ENCODE peak calls at places on chromosome 10, in six cellular contexts. H, I, T, Y, G and V are unnamed samples.

GRCh38 chr10:63236113-63236935 is 103.2 kb downstream of the NRBF2 start:
- DNase-seq in T (peak), I (no peak), H (peak), G (no peak), Y (peak), V (peak)

GRCh38 chr10:91487914-91488577 is 77.9 kb downstream of the HECTD2 start:
- DNase-seq in G (no peak), Y (no peak), H (no peak), T (no peak), I (no peak), V (peak)

GRCh38 chr10:48224979-48225560 is 49.4 kb downstream of the FRMPD2 start:
- DNase-seq in I (no peak), Y (no peak), G (peak), T (peak), H (no peak), V (no peak)

GRCh38 chr10:23338155-23338828 is 6.3 kb downstream of the C10orf67 start:
- DNase-seq in Y (no peak), I (peak), T (peak), G (no peak), H (peak), V (no peak)

GRCh38 chr10:49762566-49762877 is 399 bp upstream of the OGDHL start:
- DNase-seq in H (no peak), Y (no peak), G (no peak), I (no peak), T (no peak), V (no peak)

GRCh38 chr10:115653473-115653872 is 560.3 kb downstream of the ATRNL1 start:
- DNase-seq in H (no peak), G (no peak), T (no peak), Y (no peak), I (no peak), V (no peak)

GRCh38 chr10:130421909-130422308 is 285.7 kb downstream of the GLRX3 start:
- DNase-seq in Y (no peak), H (no peak), G (no peak), T (no peak), I (no peak), V (no peak)

GRCh38 chr10:75616076-75616475 is 184.7 kb downstream of the LRMDA start:
- DNase-seq in T (no peak), Y (no peak), I (no peak), H (no peak), G (no peak), V (no peak)

GRCh38 chr10:79422178-79422892 is 23.1 kb downstream of the ZCCHC24 start:
- DNase-seq in H (peak), T (peak), Y (no peak), I (no peak), G (no peak), V (no peak)

GRCh38 chr10:55627526-55628170 is 733.4 kb downstream of the ZWINT start:
- DNase-seq in Y (no peak), T (no peak), H (no peak), G (no peak), I (peak), V (no peak)

GRCh38 chr10:74289956-74290355 is 138.9 kb downstream of the ADK start:
- DNase-seq in I (peak), G (no peak), T (peak), Y (no peak), H (no peak), V (no peak)

GRCh38 chr10:99661370-99661749 is 2.1 kb downstream of the ENTPD7 start:
- DNase-seq in H (peak), Y (no peak), G (no peak), T (peak), I (no peak), V (no peak)

GRCh38 chr10:123301077-123301875 is 147.1 kb downstream of the BUB3 start:
- DNase-seq in H (no peak), Y (no peak), T (peak), I (peak), G (no peak), V (no peak)

GRCh38 chr10:77845455-77845850 is 81.1 kb downstream of the DLG5 start:
- DNase-seq in H (no peak), I (no peak), G (no peak), Y (no peak), T (no peak), V (no peak)
- H3K4me3 ChIP-seq in H (no peak), I (no peak), G (no peak), Y (no peak), T (no peak), V (no peak)

DNA sequence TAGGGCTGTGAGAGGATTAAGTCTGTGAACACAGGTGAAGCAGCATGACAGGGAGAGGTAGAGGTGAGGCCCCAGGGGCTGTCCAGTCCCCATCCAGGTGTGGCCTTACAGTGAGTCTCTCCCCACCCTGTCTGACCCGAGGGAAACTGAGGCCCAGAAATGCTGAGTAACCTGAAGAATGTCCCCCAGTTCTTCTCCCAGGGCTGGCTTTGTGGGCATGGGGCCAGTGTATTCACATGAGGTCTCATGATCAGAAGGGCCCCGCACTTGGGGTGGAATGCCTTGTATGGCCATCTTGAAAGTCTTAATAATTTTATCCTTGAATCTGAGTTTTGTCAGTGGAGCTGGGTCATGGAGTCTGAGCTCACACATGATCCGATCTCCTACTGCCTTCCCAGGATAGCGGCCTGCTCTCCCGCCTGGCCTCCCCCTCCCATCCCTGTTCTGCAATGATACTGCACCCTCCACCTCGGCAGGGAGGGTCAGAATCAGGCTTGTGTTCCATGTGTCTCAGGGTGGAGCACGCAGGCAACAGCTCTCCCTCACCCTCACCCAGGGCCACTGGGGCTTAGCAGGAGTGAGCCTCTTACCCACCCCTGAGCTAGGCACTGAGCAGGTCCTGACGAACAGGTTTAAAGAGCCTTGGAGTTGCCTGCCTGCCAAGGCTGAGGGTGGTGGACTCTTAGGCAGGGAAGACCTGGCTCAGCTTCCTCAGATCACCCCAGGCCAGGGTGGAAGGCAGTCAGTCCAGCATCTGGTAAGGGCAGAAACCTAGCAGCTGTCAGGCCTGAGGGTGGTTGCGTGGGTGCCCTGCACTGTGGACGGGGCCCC is 41.4 kb upstream of the NPFFR1 start:
- DNase-seq in Y (no peak), H (no peak), T (no peak), I (no peak), G (no peak), V (no peak)
- H3K4me3 ChIP-seq in Y (no peak), H (no peak), T (no peak), I (no peak), G (no peak), V (no peak)

DNA sequence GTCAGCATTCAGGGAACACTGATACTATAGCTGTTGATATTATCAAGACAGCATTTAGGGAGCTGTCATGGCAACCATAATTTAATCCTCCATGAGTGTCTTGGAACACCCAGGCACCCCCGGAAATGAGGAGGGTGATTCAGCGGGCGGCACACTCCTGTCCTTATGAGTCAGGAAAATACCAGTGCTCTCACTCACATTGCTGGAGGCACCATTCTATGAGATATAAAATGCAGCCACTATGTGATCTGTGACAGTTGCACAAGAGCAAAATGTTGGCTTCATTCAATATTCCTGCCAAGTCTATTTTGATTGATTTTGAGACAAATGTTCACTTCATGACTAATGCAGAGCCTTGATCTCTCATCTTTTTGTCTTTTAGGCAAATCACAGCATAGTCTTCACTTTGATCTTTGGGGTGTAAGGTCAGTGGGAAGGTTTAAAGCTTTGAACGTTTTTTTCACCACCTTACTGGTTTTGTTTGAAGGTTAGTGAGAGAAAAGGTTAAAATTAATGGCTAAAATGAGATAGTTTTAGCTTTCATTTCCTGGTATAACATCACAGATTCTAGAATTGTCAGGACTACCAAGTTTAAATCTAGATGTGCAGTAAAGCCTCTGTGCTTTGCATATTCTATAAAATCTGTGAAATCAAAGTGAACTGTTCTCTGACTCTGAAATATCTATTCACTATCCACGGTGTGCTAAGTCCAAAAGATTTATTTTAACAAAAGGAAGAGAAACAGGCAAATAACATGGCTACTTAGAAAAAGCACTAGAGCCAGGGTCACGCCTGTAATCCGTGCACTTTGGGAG is 12.4 kb upstream of the ARHGAP12 start:
- DNase-seq in Y (no peak), H (peak), T (peak), I (no peak), G (no peak), V (no peak)
- H3K4me3 ChIP-seq in Y (no peak), H (no peak), T (no peak), I (no peak), G (no peak), V (no peak)

GRCh38 chr10:43410345-43410744 is 1.4 kb upstream of the HNRNPF start:
- DNase-seq in H (no peak), G (no peak), I (no peak), T (no peak), Y (no peak), V (no peak)
- H3K4me3 ChIP-seq in H (no peak), G (no peak), I (no peak), T (no peak), Y (peak), V (peak)

GRCh38 chr10:103693812-103694205 is 161.6 kb downstream of the SH3PXD2A start:
- DNase-seq in I (no peak), G (no peak), Y (no peak), T (no peak), H (no peak), V (peak)
- H3K4me3 ChIP-seq in I (peak), G (no peak), Y (no peak), T (no peak), H (no peak), V (peak)

GRCh38 chr10:3107426-3107961 is 40.1 kb downstream of the PFKP start:
- DNase-seq in I (no peak), G (peak), T (peak), Y (no peak), H (no peak), V (no peak)

GRCh38 chr10:3108575-3109105 is 41.3 kb downstream of the PFKP start:
- DNase-seq in T (no peak), H (no peak), G (no peak), I (no peak), Y (no peak), V (no peak)

GRCh38 chr10:3108033-3108432 is 40.7 kb downstream of the PFKP start:
- DNase-seq in H (no peak), G (no peak), I (no peak), Y (no peak), T (no peak), V (no peak)

GRCh38 chr10:3105905-3106304 is 38.6 kb downstream of the PFKP start:
- DNase-seq in G (no peak), I (no peak), Y (no peak), H (no peak), T (no peak), V (no peak)

GRCh38 chr10:3106908-3107425 is 39.6 kb downstream of the PFKP start:
- DNase-seq in I (no peak), H (no peak), G (no peak), Y (no peak), T (peak), V (no peak)
- H3K4me3 ChIP-seq in I (no peak), H (no peak), G (no peak), Y (no peak), T (no peak), V (no peak)

DNA sequence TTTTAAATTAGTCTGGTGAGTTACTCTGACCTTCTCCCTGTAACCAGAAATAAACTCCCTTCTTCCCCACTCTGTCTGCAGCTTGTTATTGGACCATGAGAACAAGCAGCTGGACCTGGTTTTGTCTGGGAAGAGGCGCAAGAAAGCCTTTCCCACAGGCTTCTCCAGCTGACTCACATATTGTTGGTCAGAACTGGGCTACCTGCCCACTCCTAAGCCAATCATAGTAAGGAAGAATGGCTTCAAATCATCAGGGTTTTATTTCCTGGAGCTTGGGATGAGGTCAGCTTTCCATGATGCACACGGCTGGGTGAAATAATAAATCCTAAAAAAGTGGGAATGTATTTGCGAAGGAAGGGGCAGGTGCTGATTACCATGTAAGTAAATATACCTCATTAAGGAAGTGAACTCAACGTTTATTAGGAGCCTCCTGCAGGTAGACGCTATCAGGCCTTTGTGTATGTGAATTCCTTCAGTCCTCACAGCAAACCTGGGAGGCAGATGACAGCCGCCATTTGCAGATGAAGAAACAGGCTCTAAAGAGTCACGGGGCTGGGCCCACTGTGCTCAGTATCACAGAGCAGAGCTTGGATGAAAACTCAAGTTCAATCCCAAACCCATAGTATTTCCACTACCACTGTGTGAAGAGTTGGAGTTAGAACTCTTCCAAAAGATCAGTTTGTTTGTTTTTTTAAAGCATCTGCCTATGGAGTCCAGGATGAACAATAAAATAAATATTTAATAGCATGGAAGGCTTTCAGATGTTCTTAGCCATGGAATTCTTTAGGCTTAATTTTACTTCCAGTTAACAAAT is 32.7 kb downstream of the IL15RA start:
- DNase-seq in Y (no peak), T (peak), H (peak), I (no peak), G (peak), V (no peak)
- H3K4me3 ChIP-seq in Y (no peak), T (no peak), H (no peak), I (no peak), G (peak), V (no peak)

GRCh38 chr10:86506499-86506898 is 15.1 kb downstream of the WAPL start:
- DNase-seq in H (no peak), G (no peak), T (no peak), Y (no peak), I (no peak), V (no peak)
- H3K4me3 ChIP-seq in H (no peak), G (no peak), T (no peak), Y (no peak), I (no peak), V (no peak)